ENCODE peak calls at places on chromosomes 6 and 20, in nine cellular contexts. U is psoas muscle, N is mesendoderm, T is HCT116, Y is left ventricle myocardium inferior, Z is esophagus squamous epithelium, M is mesenchymal stem cell, L is PC-3, P is IMR-90. I is an unnamed sample.
A peak's percentile ranks its signal among the peaks of the same experiment; 100 is the strongest.

GRCh38 chr6:110389689-110390382 is 25.5 kb downstream of the DDO start:
- DNase-seq in U (no peak), N (no peak), T (no peak), Y (no peak), Z (no peak), M (no peak), L (no peak), P (no peak), I (no peak)

GRCh38 chr6:34506718-34507117 is 40.8 kb downstream of the PACSIN1 start:
- DNase-seq in U (no peak), N (no peak), T (no peak), Y (no peak), Z (no peak), M (no peak), L (no peak), P (no peak), I (no peak)

GRCh38 chr6:4125933-4126864 is 9.2 kb downstream of the ECI2 start:
- DNase-seq in U (no peak), N (peak; percentile 62), T (peak; percentile 42), Y (no peak), Z (no peak), M (peak; percentile 88), L (peak; percentile 91), P (peak; percentile 90), I (peak; percentile 84)

GRCh38 chr6:4323322-4323721 is 187.9 kb upstream of the ECI2 start:
- DNase-seq in U (no peak), N (peak; percentile 8), T (no peak), Y (no peak), Z (no peak), M (no peak), L (no peak), P (no peak), I (no peak)

GRCh38 chr6:107108201-107108890 is 7.0 kb downstream of the BEND3 start:
- DNase-seq in U (no peak), N (no peak), T (no peak), Y (no peak), Z (no peak), M (no peak), L (no peak), P (no peak), I (no peak)

GRCh38 chr6:136593748-136594490 is 43.7 kb upstream of the MAP7 start:
- DNase-seq in U (no peak), N (peak; percentile 83), T (peak; percentile 16), Y (no peak), Z (peak; percentile 26), M (peak; percentile 100), L (peak; percentile 85), P (peak; percentile 100), I (peak; percentile 19)

GRCh38 chr6:137641474-137642077 is 147.4 kb upstream of the OLIG3 start:
- DNase-seq in U (peak; percentile 55), N (peak; percentile 77), T (peak; percentile 72), Y (peak; percentile 45), Z (no peak), M (peak; percentile 77), L (peak; percentile 65), P (peak; percentile 69), I (peak; percentile 79)

GRCh38 chr6:55176958-55177357 is 2.6 kb downstream of the HCRTR2 start:
- DNase-seq in U (no peak), N (peak; percentile 22), T (no peak), Y (no peak), Z (no peak), M (peak; percentile 30), L (peak; percentile 35), P (peak; percentile 23), I (no peak)

GRCh38 chr6:157125531-157125930 is 197.8 kb downstream of the TMEM242 start:
- DNase-seq in U (no peak), N (no peak), T (no peak), Y (no peak), Z (no peak), M (no peak), L (no peak), P (no peak), I (no peak)

DNA sequence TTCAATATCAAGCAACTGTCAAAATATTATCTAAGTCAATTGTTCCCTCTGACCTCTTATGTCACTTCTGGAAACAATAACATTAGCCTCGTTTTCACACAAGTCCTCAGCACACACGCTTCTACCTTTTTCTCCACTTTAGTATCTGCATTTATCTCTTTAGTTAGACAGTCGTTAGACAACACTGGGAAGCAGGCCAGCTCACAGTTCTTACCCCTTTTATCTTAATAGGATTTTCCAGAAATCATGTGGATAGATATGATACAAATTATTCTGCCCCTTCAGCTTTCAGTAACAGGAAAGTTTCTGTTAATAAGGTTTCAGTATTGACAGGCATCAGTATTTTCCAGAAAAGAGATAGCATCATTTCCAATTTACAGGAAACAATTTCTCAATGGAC is 25.9 kb upstream of the HAO1 start:
- DNase-seq in U (no peak), N (no peak), T (no peak), Y (no peak), Z (no peak), M (no peak), L (no peak), P (no peak), I (no peak)
- H3K27me3 ChIP-seq in U (peaks cover 3% of the 10 kb centered on the region), N (no peaks in the 10 kb centered on the region), T (no peaks in the 10 kb centered on the region), Y (peaks cover 19% of the 10 kb centered on the region), Z (no peaks in the 10 kb centered on the region), M (no peaks in the 10 kb centered on the region), L (peaks cover 3% of the 10 kb centered on the region), P (no peaks in the 10 kb centered on the region), I (no peaks in the 10 kb centered on the region)

DNA sequence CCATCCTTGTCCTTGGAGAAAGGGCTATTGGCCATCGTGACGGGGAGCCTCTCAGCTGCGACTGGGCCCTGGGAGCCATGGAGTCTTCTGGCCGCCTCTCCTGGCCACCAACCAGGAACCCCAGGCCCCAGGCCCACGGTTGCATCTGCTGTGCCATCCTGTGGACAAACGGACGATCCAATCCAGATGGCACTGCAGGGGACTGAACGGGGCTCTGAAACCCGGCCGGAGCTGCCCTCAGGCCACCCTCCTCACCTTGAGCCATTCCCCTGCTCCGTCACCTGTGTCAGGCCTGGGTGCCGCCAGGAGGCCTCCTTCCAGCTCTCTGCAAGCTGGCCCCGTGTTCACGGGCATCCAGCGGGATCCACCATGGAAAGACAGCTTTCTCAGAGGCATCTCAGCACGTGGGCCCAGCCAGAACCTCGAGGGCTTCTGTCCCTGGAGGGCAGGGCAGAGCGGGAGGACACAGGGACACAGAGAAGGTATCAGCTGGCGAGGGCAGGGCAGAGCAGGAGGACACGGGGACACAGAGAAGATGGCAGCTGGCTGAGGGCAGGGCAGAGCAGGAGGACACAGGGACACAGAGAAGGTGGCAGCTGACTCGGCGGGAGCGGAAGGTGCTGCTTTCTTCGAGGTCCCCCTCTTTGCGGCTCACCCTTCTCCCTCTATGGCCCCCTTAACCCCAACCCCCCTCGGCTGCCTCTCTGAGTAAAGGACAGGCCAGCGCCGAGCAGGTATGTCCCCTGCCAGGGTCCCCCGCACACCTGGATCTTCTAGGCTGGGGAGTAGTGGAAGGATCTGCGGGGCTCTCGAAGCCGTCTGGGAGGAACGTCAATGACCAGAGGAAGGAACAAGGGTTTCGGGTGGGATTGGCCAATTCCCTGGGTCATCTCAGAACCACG is 28.8 kb upstream of the BHLHE23 start:
- DNase-seq in U (no peak), N (no peak), T (no peak), Y (peak; percentile 6), Z (no peak), M (no peak), L (no peak), P (no peak), I (no peak)
- H3K27me3 ChIP-seq in U (no peaks in the 10 kb centered on the region), N (no peaks in the 10 kb centered on the region), T (peaks cover 14% of the 10 kb centered on the region), Y (peaks cover 100% of the 10 kb centered on the region), Z (peaks cover 3% of the 10 kb centered on the region), M (peaks cover 35% of the 10 kb centered on the region), L (peaks cover 69% of the 10 kb centered on the region), P (peaks cover 46% of the 10 kb centered on the region), I (peaks cover 40% of the 10 kb centered on the region)

GRCh38 chr6:165852676-165853075 is 189.6 kb upstream of the PDE10A start:
- DNase-seq in U (no peak), N (no peak), T (no peak), Y (no peak), Z (no peak), M (no peak), L (no peak), P (no peak), I (no peak)
- H3K27me3 ChIP-seq in U (no peaks in the 10 kb centered on the region), N (peaks cover 13% of the 10 kb centered on the region), T (no peaks in the 10 kb centered on the region), Y (peaks cover 59% of the 10 kb centered on the region), Z (peaks cover 9% of the 10 kb centered on the region), M (peaks cover 36% of the 10 kb centered on the region), L (no peaks in the 10 kb centered on the region), P (no peaks in the 10 kb centered on the region), I (peaks cover 54% of the 10 kb centered on the region)

GRCh38 chr20:33233129-33233774 is 2.5 kb upstream of the BPIFA1 start:
- DNase-seq in U (no peak), N (peak; percentile 55), T (no peak), Y (no peak), Z (no peak), M (no peak), L (no peak), P (no peak), I (peak; percentile 21)
- H3K27me3 ChIP-seq in U (no peaks in the 10 kb centered on the region), N (no peaks in the 10 kb centered on the region), T (peaks cover 76% of the 10 kb centered on the region), Y (peaks cover 91% of the 10 kb centered on the region), Z (no peaks in the 10 kb centered on the region), M (peaks cover 32% of the 10 kb centered on the region), L (peaks cover 65% of the 10 kb centered on the region), P (peaks cover 3% of the 10 kb centered on the region), I (peaks cover 2% of the 10 kb centered on the region)

DNA sequence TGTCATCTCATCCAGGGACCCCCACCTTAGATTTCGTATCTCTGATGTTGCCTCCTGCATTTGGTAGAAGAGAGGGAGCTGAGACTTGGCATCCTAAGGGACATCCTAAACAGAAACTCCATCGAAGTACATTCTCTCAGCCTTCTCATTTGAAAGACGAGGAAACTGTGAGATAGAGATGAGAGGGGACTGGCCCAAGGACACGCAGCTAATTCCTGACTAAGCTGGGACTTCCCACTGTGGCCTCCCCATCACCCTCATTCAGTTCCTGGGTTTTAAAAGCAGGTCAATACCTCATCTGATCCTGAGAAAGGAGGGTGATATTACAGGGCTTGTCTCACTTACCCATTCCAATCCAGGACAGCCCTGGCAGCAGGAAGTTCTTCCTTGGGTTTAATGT is 855 bp upstream of the WFDC5 start:
- DNase-seq in U (no peak), N (no peak), T (no peak), Y (no peak), Z (no peak), M (no peak), L (no peak), P (no peak), I (no peak)
- H3K27me3 ChIP-seq in U (no peaks in the 10 kb centered on the region), N (no peaks in the 10 kb centered on the region), T (no peaks in the 10 kb centered on the region), Y (peaks cover 90% of the 10 kb centered on the region), Z (no peaks in the 10 kb centered on the region), M (peaks cover 32% of the 10 kb centered on the region), L (no peaks in the 10 kb centered on the region), P (peaks cover 35% of the 10 kb centered on the region), I (peaks cover 10% of the 10 kb centered on the region)

GRCh38 chr6:27293436-27294152 is 18.5 kb downstream of the POM121L2 start:
- DNase-seq in U (no peak), N (peak; percentile 83), T (peak; percentile 18), Y (no peak), Z (no peak), M (peak; percentile 49), L (peak; percentile 81), P (peak; percentile 69), I (peak; percentile 38)
- H3K27me3 ChIP-seq in U (peaks cover 28% of the 10 kb centered on the region), N (no peaks in the 10 kb centered on the region), T (no peaks in the 10 kb centered on the region), Y (peaks cover 100% of the 10 kb centered on the region), Z (peaks cover 54% of the 10 kb centered on the region), M (peaks cover 2% of the 10 kb centered on the region), L (no peaks in the 10 kb centered on the region), P (peaks cover 20% of the 10 kb centered on the region), I (peaks cover 4% of the 10 kb centered on the region)